ENCODE peak calls at places on chromosomes 2 and 18, in eight cellular contexts. S is GM23338, O is Panc1, J is HCT116, X is SK-N-SH, T is GM12878, G is HepG2, Z is K562. V is an unnamed sample.

GRCh38 chr2:30177440-30177839 is 30.6 kb downstream of the YPEL5 start:
- DNase-seq in J (no peak), G (no peak), O (no peak), T (no peak), S (no peak), X (no peak), Z (no peak), V (no peak)

GRCh38 chr2:216021768-216022167 is 8.4 kb upstream of the MREG start:
- DNase-seq in T (no peak), S (no peak), X (no peak), Z (no peak), O (no peak), G (peak; percentile 83), J (no peak), V (no peak)

GRCh38 chr2:88627055-88627855 is at the start of gene EIF2AK3:
- DNase-seq in Z (peak; percentile 97), J (peak; percentile 100), T (peak; percentile 100), S (peak; percentile 100), G (peak; percentile 100), X (peak; percentile 95), O (peak; percentile 100), V (peak; percentile 100)

GRCh38 chr2:25957743-25958142 is 24.6 kb downstream of the KIF3C start:
- DNase-seq in S (no peak), Z (no peak), T (no peak), G (no peak), J (no peak), O (no peak), X (no peak), V (no peak)

GRCh38 chr18:644395-645004 is 13.0 kb upstream of the TYMS start:
- DNase-seq in X (no peak), S (no peak), Z (no peak), G (peak; percentile 58), J (no peak), O (no peak), T (peak; percentile 19), V (no peak)

GRCh38 chr18:70384181-70384790 is 95.4 kb downstream of the SOCS6 start:
- DNase-seq in S (no peak), Z (no peak), T (no peak), O (peak; percentile 73), J (peak; percentile 92), X (no peak), G (peak; percentile 72), V (no peak)

GRCh38 chr2:216921057-216921456 is 61.2 kb upstream of the TNP1 start:
- DNase-seq in S (no peak), O (no peak), T (no peak), G (no peak), Z (no peak), X (no peak), J (no peak), V (no peak)

GRCh38 chr2:201452856-201453643 is 1.5 kb downstream of the STRADB start:
- DNase-seq in O (no peak), S (no peak), T (no peak), Z (no peak), X (no peak), G (no peak), J (no peak), V (no peak)

GRCh38 chr2:72144412-72144745 is 3.3 kb downstream of the CYP26B1 start:
- DNase-seq in X (no peak), O (no peak), S (no peak), Z (no peak), J (no peak), T (no peak), G (no peak), V (no peak)

GRCh38 chr2:241410739-241411176 is 54.7 kb downstream of the FARP2 start:
- DNase-seq in T (no peak), G (peak; percentile 45), S (no peak), J (peak; percentile 34), Z (no peak), X (no peak), O (peak; percentile 64), V (no peak)
- TF ChIP-seq REST in T (no peak), G (no peak), S (no peak), J (no peak), Z (no peak), X (no peak), O (no peak), V (no peak)

DNA sequence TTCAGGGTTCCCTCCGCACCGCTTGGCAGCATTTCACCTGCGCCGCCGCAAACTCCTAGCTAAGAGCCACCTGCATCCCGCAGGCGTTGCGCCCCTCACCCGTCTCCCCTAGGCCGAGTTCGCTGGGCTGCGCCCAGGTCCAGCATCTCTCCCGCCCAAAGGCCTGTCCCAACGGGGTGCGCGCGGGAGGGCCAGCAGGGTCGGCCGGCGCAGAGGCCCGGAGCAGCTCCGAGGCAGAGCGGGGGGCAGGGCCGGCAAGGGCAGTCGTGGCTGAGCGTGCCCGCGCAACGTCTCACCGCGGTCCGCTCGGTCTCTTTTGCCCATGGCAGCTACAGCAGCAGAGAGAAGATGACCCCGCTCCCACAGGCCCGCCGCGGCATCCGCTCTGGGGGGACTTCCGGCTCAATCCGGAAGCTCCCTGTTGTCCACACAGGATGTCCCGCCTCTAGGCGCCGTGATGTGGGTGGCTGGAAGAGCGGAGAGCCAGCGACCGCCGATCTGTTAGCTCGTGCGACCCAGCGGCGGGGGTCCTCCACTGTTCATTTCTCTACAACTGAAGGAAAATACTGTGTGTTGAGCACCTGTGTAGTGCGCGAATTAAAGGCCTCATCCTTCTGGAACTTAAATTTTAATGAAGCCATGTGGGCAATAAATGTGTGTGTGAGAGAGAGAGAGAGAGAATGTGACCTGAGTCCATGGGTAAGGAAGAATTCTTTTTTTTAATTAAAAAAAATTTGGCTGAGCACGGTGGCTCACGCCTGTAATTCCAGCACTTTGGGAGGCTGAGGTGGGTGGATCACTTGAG is at the start of gene ERCC3:
- DNase-seq in T (peak; percentile 30), S (peak; percentile 94), J (peak; percentile 49), G (peak; percentile 89), O (peak; percentile 7), Z (peak; percentile 91), X (peak; percentile 95), V (peak; percentile 78)
- TF ChIP-seq POLR2AphosphoS5 in T (peak; percentile 93), S (peak; percentile 92), J (peak; percentile 98), G (peak; percentile 99), O (peak; percentile 97), Z (peak; percentile 93), X (peak; percentile 95), V (peak; percentile 85)

GRCh38 chr2:16226942-16227664 is 286.8 kb downstream of the MYCN start:
- DNase-seq in S (peak; percentile 22), X (no peak), J (no peak), G (no peak), O (no peak), Z (no peak), T (no peak), V (no peak)
- TF ChIP-seq REST in S (no peak), X (no peak), J (no peak), G (no peak), O (no peak), Z (no peak), T (no peak), V (no peak)

DNA sequence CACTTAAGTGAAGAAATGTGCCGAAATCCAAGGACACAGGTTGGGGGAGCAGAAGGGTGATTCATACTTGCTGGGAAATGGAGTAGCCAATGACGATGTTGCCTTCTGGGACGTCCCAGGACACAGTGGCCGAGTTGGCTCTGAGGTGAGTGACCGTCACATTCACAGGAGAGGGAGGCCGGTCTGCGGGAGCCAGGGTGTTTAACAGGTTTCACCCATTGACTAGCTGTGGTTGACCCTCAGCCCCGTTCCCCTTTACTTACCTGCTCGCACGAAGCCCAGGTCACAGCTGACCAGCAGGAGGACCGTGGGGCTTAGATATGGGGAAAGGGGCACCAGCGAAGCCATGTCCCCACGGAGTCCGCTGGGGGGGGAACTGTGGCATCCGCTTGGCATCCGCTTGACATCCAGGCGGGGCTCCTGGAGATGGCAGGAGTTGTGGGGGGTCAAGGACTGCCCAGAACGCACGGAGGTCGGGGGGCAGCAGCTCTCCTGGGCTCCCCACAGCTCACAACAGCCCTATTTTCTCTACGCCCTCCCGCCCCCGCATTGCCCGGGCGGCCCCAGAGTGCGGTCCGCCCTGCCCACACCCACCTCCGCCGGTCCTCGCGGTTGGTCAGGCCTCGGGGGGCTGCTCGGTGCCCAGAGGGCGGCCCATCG is 586 bp downstream of the FNDC4 start:
- DNase-seq in S (peak; percentile 55), Z (peak; percentile 79), G (peak; percentile 50), O (no peak), T (no peak), J (no peak), X (no peak), V (no peak)
- TF ChIP-seq POLR2AphosphoS5 in S (no peak), Z (no peak), G (no peak), O (no peak), T (no peak), J (no peak), X (no peak), V (no peak)

GRCh38 chr2:197306024-197306690 is 4.4 kb downstream of the ANKRD44 start:
- DNase-seq in S (no peak), T (no peak), G (no peak), J (no peak), O (no peak), Z (no peak), X (no peak), V (no peak)
- TF ChIP-seq REST in S (no peak), T (no peak), G (no peak), J (no peak), O (no peak), Z (no peak), X (no peak), V (no peak)

DNA sequence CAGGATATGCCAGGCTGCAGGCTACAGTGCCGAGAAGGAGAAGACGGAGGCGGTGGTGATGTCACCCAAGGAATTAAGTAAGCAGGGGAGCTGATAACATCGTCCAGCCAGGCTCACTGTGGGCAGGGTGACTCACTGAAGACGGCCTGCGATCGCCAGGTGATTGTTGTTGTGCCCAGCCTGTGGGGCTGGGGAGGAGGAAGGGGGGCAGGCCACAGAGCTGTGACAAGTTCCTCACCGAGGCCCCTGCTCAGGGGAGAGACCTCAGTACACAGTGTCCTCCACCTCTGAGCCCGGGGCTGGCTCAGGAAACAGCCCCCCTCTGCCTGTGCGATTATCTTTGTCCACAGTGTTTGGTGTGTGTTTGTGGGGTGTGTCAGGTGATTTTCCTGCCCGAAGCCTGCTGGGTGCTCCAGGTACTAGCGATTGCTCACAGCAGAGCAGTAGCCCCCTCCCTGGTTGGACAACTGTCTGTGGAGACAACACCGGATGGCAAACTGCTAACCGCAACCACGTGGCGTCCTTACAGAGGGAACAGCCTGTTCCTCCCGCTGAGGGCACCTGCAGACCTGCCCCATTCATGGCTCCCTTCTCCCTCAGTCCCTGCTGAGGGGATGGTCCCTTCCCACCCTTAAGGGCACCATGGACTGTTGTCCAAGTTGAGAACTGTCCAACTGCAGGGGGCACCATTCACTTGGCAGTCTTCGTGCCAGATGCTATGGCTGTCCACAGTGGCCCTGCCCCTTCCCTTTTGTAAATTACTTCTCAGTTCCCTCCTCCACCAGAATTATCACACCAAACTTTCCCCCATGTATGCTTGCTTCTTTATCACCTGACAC is 95.1 kb downstream of the ZFP36L2 start:
- DNase-seq in T (no peak), S (peak; percentile 70), Z (peak; percentile 79), X (peak; percentile 73), G (peak; percentile 80), J (peak; percentile 89), O (peak; percentile 24), V (peak; percentile 99)
- TF ChIP-seq POLR2AphosphoS5 in T (no peak), S (no peak), Z (no peak), X (no peak), G (no peak), J (peak; percentile 63), O (no peak), V (peak; percentile 96)

DNA sequence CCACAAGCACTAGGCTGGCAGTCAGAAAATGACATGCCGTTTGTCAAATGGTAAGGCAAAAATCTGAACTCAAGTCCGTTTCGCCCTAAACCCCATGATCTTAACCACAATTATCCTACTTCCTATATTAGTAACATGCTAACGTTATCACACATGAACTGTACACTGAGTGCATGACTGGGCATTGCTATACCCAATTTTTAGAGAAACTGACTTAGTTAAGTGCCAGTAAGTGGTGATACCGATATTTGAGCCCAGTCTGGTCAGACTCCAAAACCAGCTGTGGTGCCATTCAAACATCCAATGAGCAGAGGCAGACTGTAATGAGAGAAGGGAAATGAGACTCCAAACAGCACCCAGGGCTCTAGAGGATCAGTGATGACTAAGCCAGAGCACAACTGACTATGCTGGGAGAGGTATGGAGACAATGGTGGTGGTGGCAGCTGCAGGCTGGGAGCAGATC is 311.7 kb upstream of the PKDCC start:
- DNase-seq in T (peak; percentile 36), G (no peak), J (no peak), S (no peak), O (no peak), Z (no peak), X (no peak), V (peak; percentile 11)
- TF ChIP-seq REST in T (no peak), G (no peak), J (no peak), S (no peak), O (no peak), Z (no peak), X (no peak), V (no peak)